ENCODE peak calls at places on chromosome 22, in ten cellular contexts. One of them, this sample, is unnamed.

GRCh38 chr22:43948836-43949235 is 6.4 kb upstream of the SAMM50 start:
- DNase-seq in HFFc6: no peak
- DNase-seq in neural progenitor cell: no peak
- DNase-seq in thoracic aorta: no peak
- DNase-seq in CD4-positive, alpha-beta T cell: no peak
- DNase-seq in A549: no peak
- DNase-seq in tibial artery: no peak
- DNase-seq in CD14-positive monocyte: no peak
- DNase-seq in HL-60: no peak
- DNase-seq in mammary epithelial cell: no peak
- DNase-seq in this sample: no peak

GRCh38 chr22:22366478-22366988 is 121.9 kb downstream of the VPREB1 start:
- DNase-seq in CD4-positive, alpha-beta T cell: no peak
- DNase-seq in thoracic aorta: no peak
- DNase-seq in tibial artery: no peak
- DNase-seq in CD14-positive monocyte: no peak
- DNase-seq in HL-60: no peak
- DNase-seq in A549: no peak
- DNase-seq in neural progenitor cell: no peak
- DNase-seq in HFFc6: no peak
- DNase-seq in mammary epithelial cell: no peak
- DNase-seq in this sample: no peak

GRCh38 chr22:44130076-44130711 is 50.5 kb upstream of the PARVG start:
- DNase-seq in tibial artery: no peak
- DNase-seq in A549: no peak
- DNase-seq in mammary epithelial cell: no peak
- DNase-seq in HFFc6: no peak
- DNase-seq in CD4-positive, alpha-beta T cell: no peak
- DNase-seq in CD14-positive monocyte: no peak
- DNase-seq in neural progenitor cell: no peak
- DNase-seq in thoracic aorta: no peak
- DNase-seq in HL-60: no peak
- DNase-seq in this sample: peak; percentile 8

GRCh38 chr22:44797181-44797720 is 44.9 kb downstream of the ARHGAP8 start:
- DNase-seq in HFFc6: no peak
- DNase-seq in A549: no peak
- DNase-seq in CD14-positive monocyte: no peak
- DNase-seq in thoracic aorta: no peak
- DNase-seq in neural progenitor cell: no peak
- DNase-seq in HL-60: no peak
- DNase-seq in tibial artery: no peak
- DNase-seq in CD4-positive, alpha-beta T cell: no peak
- DNase-seq in mammary epithelial cell: no peak
- DNase-seq in this sample: no peak

GRCh38 chr22:47872761-47873535 is 1110.5 kb downstream of the TBC1D22A start:
- DNase-seq in tibial artery: no peak
- DNase-seq in mammary epithelial cell: no peak
- DNase-seq in CD14-positive monocyte: no peak
- DNase-seq in HFFc6: no peak
- DNase-seq in A549: no peak
- DNase-seq in thoracic aorta: no peak
- DNase-seq in neural progenitor cell: no peak
- DNase-seq in HL-60: no peak
- DNase-seq in CD4-positive, alpha-beta T cell: no peak
- DNase-seq in this sample: no peak

GRCh38 chr22:17368727-17369552 is at the start of gene CECR2:
- DNase-seq in CD4-positive, alpha-beta T cell: no peak
- DNase-seq in neural progenitor cell: peak; percentile 95
- DNase-seq in tibial artery: no peak
- DNase-seq in thoracic aorta: no peak
- DNase-seq in HFFc6: no peak
- DNase-seq in CD14-positive monocyte: no peak
- DNase-seq in mammary epithelial cell: no peak
- DNase-seq in HL-60: no peak
- DNase-seq in A549: peak; percentile 21
- DNase-seq in this sample: no peak

GRCh38 chr22:49582671-49583070 is 245.0 kb downstream of the BRD1 start:
- DNase-seq in neural progenitor cell: no peak
- DNase-seq in mammary epithelial cell: no peak
- DNase-seq in A549: no peak
- DNase-seq in thoracic aorta: no peak
- DNase-seq in CD4-positive, alpha-beta T cell: no peak
- DNase-seq in CD14-positive monocyte: no peak
- DNase-seq in tibial artery: no peak
- DNase-seq in HL-60: no peak
- DNase-seq in HFFc6: no peak
- DNase-seq in this sample: no peak

GRCh38 chr22:49010086-49010863 is 817.4 kb downstream of the BRD1 start:
- DNase-seq in HL-60: no peak
- DNase-seq in neural progenitor cell: no peak
- DNase-seq in tibial artery: peak; percentile 13
- DNase-seq in mammary epithelial cell: no peak
- DNase-seq in CD14-positive monocyte: no peak
- DNase-seq in A549: no peak
- DNase-seq in thoracic aorta: no peak
- DNase-seq in CD4-positive, alpha-beta T cell: no peak
- DNase-seq in HFFc6: no peak
- DNase-seq in this sample: no peak

GRCh38 chr22:44578516-44579230 is 80.6 kb upstream of the RTL6 start:
- DNase-seq in CD4-positive, alpha-beta T cell: no peak
- DNase-seq in neural progenitor cell: no peak
- DNase-seq in HL-60: no peak
- DNase-seq in A549: no peak
- DNase-seq in CD14-positive monocyte: peak; percentile 8
- DNase-seq in thoracic aorta: no peak
- DNase-seq in HFFc6: no peak
- DNase-seq in tibial artery: no peak
- DNase-seq in mammary epithelial cell: no peak
- DNase-seq in this sample: no peak

GRCh38 chr22:21455334-21456089 is 11.7 kb upstream of the TMEM191C start:
- DNase-seq in CD14-positive monocyte: no peak
- DNase-seq in tibial artery: no peak
- DNase-seq in neural progenitor cell: peak; percentile 2
- DNase-seq in HL-60: peak; percentile 0
- DNase-seq in A549: no peak
- DNase-seq in mammary epithelial cell: no peak
- DNase-seq in HFFc6: no peak
- DNase-seq in CD4-positive, alpha-beta T cell: no peak
- DNase-seq in thoracic aorta: no peak
- DNase-seq in this sample: no peak

GRCh38 chr22:42418811-42419243 is 13.4 kb downstream of the NFAM1 start:
- DNase-seq in mammary epithelial cell: no peak
- DNase-seq in CD4-positive, alpha-beta T cell: no peak
- DNase-seq in thoracic aorta: no peak
- DNase-seq in neural progenitor cell: no peak
- DNase-seq in HFFc6: no peak
- DNase-seq in tibial artery: no peak
- DNase-seq in CD14-positive monocyte: no peak
- DNase-seq in A549: no peak
- DNase-seq in HL-60: peak; percentile 88
- DNase-seq in this sample: peak; percentile 56

GRCh38 chr22:26323013-26323412 is 106.0 kb upstream of the ASPHD2 start:
- DNase-seq in tibial artery: no peak
- DNase-seq in mammary epithelial cell: peak; percentile 20
- DNase-seq in CD14-positive monocyte: no peak
- DNase-seq in A549: no peak
- DNase-seq in HL-60: no peak
- DNase-seq in HFFc6: peak; percentile 15
- DNase-seq in thoracic aorta: no peak
- DNase-seq in CD4-positive, alpha-beta T cell: no peak
- DNase-seq in neural progenitor cell: no peak
- DNase-seq in this sample: no peak

DNA sequence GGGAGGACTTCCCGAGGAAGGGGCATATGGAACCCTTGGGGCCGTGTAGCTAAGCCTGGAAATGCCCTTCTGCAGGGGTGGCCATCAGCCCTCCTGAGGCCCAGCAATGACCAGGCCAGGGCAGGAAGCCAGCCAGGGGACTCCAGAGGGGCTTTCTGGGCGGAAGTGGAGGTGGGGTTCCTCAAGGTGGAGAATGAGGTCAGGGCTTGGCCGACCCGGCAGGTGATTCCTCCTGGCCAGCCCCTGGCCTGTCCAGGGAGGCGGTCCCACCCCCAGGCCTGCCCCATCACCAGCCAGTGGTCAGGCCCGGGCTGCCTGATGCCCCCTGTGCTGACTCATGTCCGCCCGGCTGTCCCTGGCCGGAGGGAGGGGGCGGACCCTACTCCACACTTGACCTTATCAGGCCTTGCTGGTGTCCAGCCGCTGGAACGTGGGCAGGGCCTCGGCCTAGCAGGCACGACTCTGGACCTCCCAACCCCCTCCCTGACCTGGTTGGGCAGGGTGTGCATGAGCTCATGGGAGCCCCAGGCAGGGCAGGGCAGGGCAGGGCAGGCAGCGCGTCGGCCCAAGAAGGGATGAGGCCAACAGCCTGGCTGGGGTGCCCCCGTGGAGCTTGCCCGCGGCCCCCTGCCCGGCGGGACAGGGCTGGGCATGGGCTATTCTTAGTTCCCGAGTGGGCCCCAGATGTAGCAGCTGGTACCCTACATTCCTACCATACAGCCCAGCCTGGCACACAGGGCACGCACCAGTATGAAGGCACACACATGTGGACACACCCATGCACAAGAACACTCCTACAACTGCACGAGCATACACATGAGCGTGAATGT is 35.9 kb downstream of the RPL3 start:
- DNase-seq in mammary epithelial cell: peak; percentile 52
- DNase-seq in neural progenitor cell: no peak
- DNase-seq in CD4-positive, alpha-beta T cell: no peak
- DNase-seq in HFFc6: peak; percentile 25
- DNase-seq in tibial artery: peak; percentile 70
- DNase-seq in HL-60: no peak
- DNase-seq in A549: no peak
- DNase-seq in thoracic aorta: no peak
- DNase-seq in CD14-positive monocyte: no peak
- DNase-seq in this sample: no peak
- TF ChIP-seq CTCF in mammary epithelial cell: no peak
- TF ChIP-seq CTCF in neural progenitor cell: no peak
- TF ChIP-seq CTCF in CD4-positive, alpha-beta T cell: no peak
- TF ChIP-seq CTCF in HFFc6: no peak
- TF ChIP-seq CTCF in tibial artery: no peak
- TF ChIP-seq CTCF in HL-60: no peak
- TF ChIP-seq CTCF in A549: no peak
- TF ChIP-seq CTCF in thoracic aorta: no peak
- TF ChIP-seq CTCF in CD14-positive monocyte: no peak
- TF ChIP-seq CTCF in this sample: no peak

GRCh38 chr22:46833228-46833627 is 70.8 kb downstream of the TBC1D22A start:
- DNase-seq in tibial artery: no peak
- DNase-seq in neural progenitor cell: peak; percentile 67
- DNase-seq in HL-60: peak; percentile 33
- DNase-seq in mammary epithelial cell: peak; percentile 20
- DNase-seq in A549: peak; percentile 44
- DNase-seq in thoracic aorta: no peak
- DNase-seq in CD4-positive, alpha-beta T cell: no peak
- DNase-seq in CD14-positive monocyte: no peak
- DNase-seq in HFFc6: no peak
- DNase-seq in this sample: peak; percentile 29
- TF ChIP-seq CTCF in tibial artery: no peak
- TF ChIP-seq CTCF in neural progenitor cell: peak; percentile 60
- TF ChIP-seq CTCF in HL-60: peak; percentile 23
- TF ChIP-seq CTCF in mammary epithelial cell: no peak
- TF ChIP-seq CTCF in A549: no peak
- TF ChIP-seq CTCF in thoracic aorta: no peak
- TF ChIP-seq CTCF in CD4-positive, alpha-beta T cell: no peak
- TF ChIP-seq CTCF in CD14-positive monocyte: no peak
- TF ChIP-seq CTCF in HFFc6: peak; percentile 39
- TF ChIP-seq CTCF in this sample: peak; percentile 59

DNA sequence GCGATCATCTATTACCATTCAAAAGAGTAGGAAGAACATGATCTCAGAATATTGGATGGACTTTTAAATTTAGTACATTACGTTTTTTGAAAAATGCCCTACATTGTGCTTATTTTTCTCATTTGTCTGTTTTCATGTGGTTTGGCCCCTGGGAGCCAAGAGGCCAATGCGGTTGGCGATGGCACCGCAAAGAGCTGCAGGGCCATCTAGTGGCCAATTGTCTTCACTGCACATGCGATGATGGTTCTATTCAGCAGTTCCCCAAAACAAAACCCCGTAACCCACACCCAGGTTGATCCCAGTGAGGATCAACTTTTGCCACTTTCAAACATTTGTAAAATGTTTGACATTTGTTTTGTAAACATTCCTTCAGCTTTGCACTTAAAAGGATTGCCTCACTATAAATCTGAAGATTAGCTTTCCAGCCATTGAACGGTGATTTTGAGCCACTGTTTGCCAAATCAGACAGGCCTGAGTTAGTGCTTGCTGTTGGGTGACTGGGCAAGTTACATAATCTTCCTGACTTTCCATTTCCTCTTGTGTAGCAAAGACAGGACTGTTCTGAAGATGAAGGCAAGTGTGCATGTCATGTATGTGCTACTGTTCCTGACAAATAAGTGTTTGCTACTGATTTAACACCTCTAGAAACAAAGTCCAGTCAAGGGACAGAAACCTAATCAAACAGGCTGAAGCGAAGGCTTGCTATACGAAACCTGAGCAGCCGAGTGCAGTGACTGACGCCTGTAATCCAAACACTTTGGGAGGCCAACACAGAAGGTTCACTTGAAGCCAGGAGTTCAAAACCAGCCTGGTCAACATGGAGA is 29.2 kb upstream of the XBP1 start:
- DNase-seq in A549: peak; percentile 64
- DNase-seq in mammary epithelial cell: peak; percentile 35
- DNase-seq in CD14-positive monocyte: peak; percentile 78
- DNase-seq in thoracic aorta: no peak
- DNase-seq in HL-60: peak; percentile 85
- DNase-seq in tibial artery: peak; percentile 80
- DNase-seq in neural progenitor cell: peak; percentile 86
- DNase-seq in CD4-positive, alpha-beta T cell: peak; percentile 72
- DNase-seq in HFFc6: peak; percentile 46
- DNase-seq in this sample: peak; percentile 55
- TF ChIP-seq CTCF in A549: peak; percentile 90
- TF ChIP-seq CTCF in mammary epithelial cell: peak; percentile 98
- TF ChIP-seq CTCF in CD14-positive monocyte: peak; percentile 97
- TF ChIP-seq CTCF in thoracic aorta: peak; percentile 96
- TF ChIP-seq CTCF in HL-60: peak; percentile 96
- TF ChIP-seq CTCF in tibial artery: peak; percentile 98
- TF ChIP-seq CTCF in neural progenitor cell: peak; percentile 100
- TF ChIP-seq CTCF in CD4-positive, alpha-beta T cell: peak; percentile 100
- TF ChIP-seq CTCF in HFFc6: peak; percentile 99
- TF ChIP-seq CTCF in this sample: peak; percentile 93

DNA sequence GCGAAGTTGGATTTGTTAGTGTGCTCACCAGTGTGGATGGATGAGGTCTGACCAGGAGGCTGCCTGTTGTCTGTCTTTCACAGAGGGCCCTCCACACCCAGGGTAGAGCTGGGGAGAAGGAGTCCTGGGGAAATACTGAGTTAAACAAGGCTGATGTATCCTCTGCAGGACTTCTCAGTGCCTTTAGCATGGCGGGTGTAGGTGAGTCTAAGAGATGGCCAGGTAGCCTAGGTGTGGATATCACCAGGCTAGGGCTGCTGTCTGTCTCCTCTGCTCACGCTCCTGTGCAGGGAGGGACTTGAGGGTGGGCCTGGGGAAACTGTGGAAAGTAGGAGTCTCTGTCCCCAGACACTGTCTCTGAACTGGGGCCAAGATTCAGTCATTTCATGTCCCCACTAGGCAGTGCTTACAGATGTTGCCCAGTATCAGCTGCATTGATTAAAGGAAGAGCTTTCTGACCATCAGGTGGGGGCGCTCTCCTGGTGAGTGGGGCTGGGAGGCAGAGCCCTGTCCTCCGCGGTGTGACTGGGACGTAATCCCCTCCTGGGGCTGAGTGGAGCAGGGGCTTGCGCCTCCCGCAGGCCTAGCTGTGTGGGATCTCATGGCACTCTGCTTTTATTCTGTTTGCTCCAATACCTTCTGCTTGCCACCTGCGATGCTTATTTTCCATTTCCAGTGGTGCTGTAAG is 35.5 kb upstream of the CCDC188 start:
- DNase-seq in CD14-positive monocyte: no peak
- DNase-seq in tibial artery: no peak
- DNase-seq in thoracic aorta: no peak
- DNase-seq in neural progenitor cell: peak; percentile 84
- DNase-seq in HL-60: no peak
- DNase-seq in CD4-positive, alpha-beta T cell: no peak
- DNase-seq in A549: peak; percentile 25
- DNase-seq in HFFc6: no peak
- DNase-seq in mammary epithelial cell: no peak
- DNase-seq in this sample: no peak
- TF ChIP-seq CTCF in CD14-positive monocyte: no peak
- TF ChIP-seq CTCF in tibial artery: no peak
- TF ChIP-seq CTCF in thoracic aorta: no peak
- TF ChIP-seq CTCF in neural progenitor cell: peak; percentile 56
- TF ChIP-seq CTCF in HL-60: no peak
- TF ChIP-seq CTCF in CD4-positive, alpha-beta T cell: no peak
- TF ChIP-seq CTCF in A549: no peak
- TF ChIP-seq CTCF in HFFc6: peak; percentile 46
- TF ChIP-seq CTCF in mammary epithelial cell: no peak
- TF ChIP-seq CTCF in this sample: peak; percentile 2